ENCODE peak calls at places on chromosomes 16 and 17, in six cellular contexts. G is GM12891, W is K562, E is GM12878, S is GM12892, Y is HepG2. V is an unnamed sample.

GRCh38 chr17:81002409-81003361 is 11.0 kb downstream of the CHMP6 start:
- DNase-seq in G (peak; percentile 19), W (peak; percentile 83), E (no peak), S (peak; percentile 19), Y (no peak), V (peak; percentile 92)

GRCh38 chr16:83305092-83305491 is 502.7 kb upstream of the HSBP1 start:
- DNase-seq in G (no peak), W (no peak), E (no peak), S (no peak), Y (no peak), V (no peak)

GRCh38 chr16:79362312-79362970 is 238.1 kb downstream of the MAF start:
- DNase-seq in G (no peak), W (no peak), E (no peak), S (no peak), Y (no peak), V (no peak)

GRCh38 chr17:18877104-18877503 is 19.2 kb downstream of the PRPSAP2 start:
- DNase-seq in G (no peak), W (no peak), E (no peak), S (no peak), Y (no peak), V (no peak)

GRCh38 chr17:49624896-49625295 is 49.2 kb downstream of the NXPH3 start:
- DNase-seq in G (no peak), W (no peak), E (no peak), S (no peak), Y (no peak), V (no peak)

GRCh38 chr17:47821424-47822379 is at the start of gene OSBPL7:
- DNase-seq in G (peak; percentile 91), W (peak; percentile 90), E (peak; percentile 38), S (peak; percentile 88), Y (peak; percentile 76), V (peak; percentile 99)

GRCh38 chr17:48102700-48103378 is 1.6 kb upstream of the CBX1 start:
- DNase-seq in G (no peak), W (peak; percentile 18), E (no peak), S (no peak), Y (peak; percentile 30), V (no peak)

GRCh38 chr17:74390680-74391653 is 23.7 kb downstream of the GPR142 start:
- DNase-seq in G (no peak), W (no peak), E (no peak), S (no peak), Y (no peak), V (no peak)

GRCh38 chr17:76537288-76537577 is 276 bp downstream of the CYGB start:
- DNase-seq in G (no peak), W (no peak), E (no peak), S (peak; percentile 33), Y (no peak), V (peak; percentile 87)

GRCh38 chr16:69182730-69183416 is 4.1 kb upstream of the SNTB2 start:
- DNase-seq in G (no peak), W (no peak), E (no peak), S (no peak), Y (no peak), V (no peak)

GRCh38 chr16:2776500-2777139 is 460 bp downstream of the ELOB start:
- DNase-seq in G (no peak), W (peak; percentile 32), E (no peak), S (no peak), Y (no peak), V (no peak)

GRCh38 chr17:80970044-80970761 is 21.4 kb upstream of the CHMP6 start:
- DNase-seq in G (peak; percentile 86), W (peak; percentile 34), E (no peak), S (peak; percentile 84), Y (no peak), V (peak; percentile 82)

GRCh38 chr16:52657924-52658323 is 111.0 kb upstream of the TOX3 start:
- DNase-seq in G (no peak), W (no peak), E (no peak), S (no peak), Y (no peak), V (no peak)

GRCh38 chr16:9901-10665 is 43.3 kb downstream of the POLR3K start:
- DNase-seq in G (no peak), W (no peak), E (no peak), S (no peak), Y (no peak), V (no peak)

GRCh38 chr17:68101992-68102758 is 66.6 kb downstream of the KPNA2 start:
- DNase-seq in G (peak; percentile 19), W (no peak), E (no peak), S (no peak), Y (no peak), V (peak; percentile 36)

GRCh38 chr17:76417499-76418143 is 33.2 kb downstream of the SPHK1 start:
- DNase-seq in G (no peak), W (peak; percentile 50), E (no peak), S (no peak), Y (no peak), V (no peak)

GRCh38 chr17:17774009-17774881 is 62.5 kb downstream of the SREBF1 start:
- DNase-seq in G (no peak), W (no peak), E (no peak), S (no peak), Y (no peak), V (no peak)

GRCh38 chr16:50470687-50471086 is 77.5 kb upstream of the NKD1 start:
- DNase-seq in G (no peak), W (no peak), E (no peak), S (no peak), Y (no peak), V (no peak)

GRCh38 chr16:56354016-56354415 is 71.3 kb downstream of the AMFR start:
- DNase-seq in G (no peak), W (no peak), E (no peak), S (no peak), Y (no peak), V (no peak)

GRCh38 chr17:58789160-58789559 is 33.5 kb downstream of the PPM1E start:
- DNase-seq in G (no peak), W (no peak), E (no peak), S (no peak), Y (no peak), V (no peak)

GRCh38 chr17:49830605-49831004 is 17.3 kb downstream of the TAC4 start:
- DNase-seq in G (no peak), W (no peak), E (no peak), S (no peak), Y (no peak), V (no peak)

GRCh38 chr16:57946181-57946801 is 24.6 kb downstream of the CNGB1 start:
- DNase-seq in G (no peak), W (no peak), E (no peak), S (no peak), Y (no peak), V (peak; percentile 53)

GRCh38 chr16:10093564-10093963 is 88.7 kb downstream of the GRIN2A start:
- DNase-seq in G (no peak), W (no peak), E (no peak), S (no peak), Y (no peak), V (no peak)

GRCh38 chr16:83952587-83952939 is 477 bp upstream of the OSGIN1 start:
- DNase-seq in G (no peak), W (no peak), E (no peak), S (no peak), Y (no peak), V (no peak)

GRCh38 chr16:78877114-78877513 is 723.4 kb downstream of the MAF start:
- DNase-seq in G (no peak), W (no peak), E (no peak), S (no peak), Y (no peak), V (no peak)

GRCh38 chr17:412211-413015 is 59.8 kb upstream of the RPH3AL start:
- DNase-seq in G (no peak), W (peak; percentile 62), E (no peak), S (no peak), Y (peak; percentile 55), V (peak; percentile 73)

GRCh38 chr16:48008011-48008410 is 147.8 kb downstream of the ABCC12 start:
- DNase-seq in G (no peak), W (no peak), E (no peak), S (no peak), Y (no peak), V (no peak)

GRCh38 chr17:4945176-4945943 is 3.0 kb downstream of the PFN1 start:
- DNase-seq in G (no peak), W (peak; percentile 87), E (peak; percentile 65), S (no peak), Y (peak; percentile 59), V (no peak)

GRCh38 chr16:22321340-22322001 is 24.3 kb downstream of the POLR3E start:
- DNase-seq in G (peak; percentile 71), W (peak; percentile 76), E (peak; percentile 36), S (peak; percentile 63), Y (peak; percentile 59), V (peak; percentile 84)

GRCh38 chr17:9725575-9725974 is 65.8 kb downstream of the DHRS7C start:
- DNase-seq in G (no peak), W (no peak), E (no peak), S (no peak), Y (peak; percentile 20), V (no peak)
- TF ChIP-seq TAF1 in G (no peak), W (no peak), E (no peak), S (no peak), Y (no peak), V (no peak)

GRCh38 chr16:20611350-20611902 is 35.3 kb upstream of the ACSM2B start:
- DNase-seq in G (no peak), W (no peak), E (no peak), S (no peak), Y (no peak), V (no peak)
- TF ChIP-seq TAF1 in G (no peak), W (no peak), E (no peak), S (no peak), Y (no peak), V (no peak)

GRCh38 chr17:35086164-35086563 is 22.7 kb upstream of the RFFL start:
- DNase-seq in G (no peak), W (no peak), E (no peak), S (no peak), Y (no peak), V (no peak)

GRCh38 chr17:35084987-35085386 is 21.5 kb upstream of the RFFL start:
- DNase-seq in G (no peak), W (peak; percentile 55), E (no peak), S (no peak), Y (no peak), V (no peak)

GRCh38 chr17:35088647-35088910 is 25.1 kb upstream of the RFFL start:
- DNase-seq in G (no peak), W (peak; percentile 57), E (no peak), S (no peak), Y (no peak), V (no peak)

GRCh38 chr17:35087731-35088646 is 24.5 kb upstream of the RFFL start:
- DNase-seq in G (no peak), W (peak; percentile 74), E (no peak), S (no peak), Y (peak; percentile 49), V (peak; percentile 69)

GRCh38 chr17:35086931-35087573 is 23.5 kb upstream of the RFFL start:
- DNase-seq in G (no peak), W (peak; percentile 62), E (no peak), S (no peak), Y (peak; percentile 69), V (no peak)
- TF ChIP-seq TAF1 in G (no peak), W (no peak), E (no peak), S (no peak), Y (no peak), V (no peak)

DNA sequence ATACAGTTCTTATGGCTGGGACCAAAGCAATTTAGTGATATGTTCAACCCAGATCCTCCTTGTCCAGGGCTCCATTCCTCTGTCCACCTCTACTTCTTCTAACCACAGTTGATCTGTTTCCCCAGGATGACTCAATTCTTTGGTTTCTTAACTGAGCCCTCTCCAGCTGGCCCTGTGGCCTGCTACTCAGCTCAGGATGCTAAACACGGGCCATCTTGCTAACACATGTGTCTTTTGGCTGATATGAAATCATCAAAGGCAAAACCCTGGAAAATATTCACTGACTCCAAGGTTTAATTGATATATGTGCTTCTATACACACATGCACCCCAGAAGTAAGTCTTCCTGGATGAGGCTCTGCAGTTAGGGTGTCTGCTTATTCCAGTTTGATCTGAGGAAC is 43.8 kb downstream of the SHISA6 start:
- DNase-seq in G (no peak), W (no peak), E (no peak), S (no peak), Y (no peak), V (no peak)
- TF ChIP-seq TAF1 in G (no peak), W (no peak), E (no peak), S (no peak), Y (no peak), V (no peak)